ENCODE peak calls at places on chromosomes 13 and 19, in four cellular contexts. R is kidney epithelial cell, B is ascending aorta, V is hepatocyte. M is an unnamed sample.

GRCh38 chr19:47729799-47730520 is 15.4 kb upstream of the NOP53 start:
- DNase-seq in R (no peak), V (peak; percentile 84), B (peak; percentile 87), M (no peak)

GRCh38 chr19:47381653-47382279 is 32.7 kb downstream of the DHX34 start:
- DNase-seq in R (no peak), B (no peak), V (no peak), M (no peak)

GRCh38 chr13:41008349-41008980 is 10.7 kb downstream of the ELF1 start:
- DNase-seq in R (no peak), V (peak; percentile 18), B (no peak), M (no peak)

GRCh38 chr13:33868343-33868994 is 50.5 kb downstream of the RFC3 start:
- DNase-seq in V (no peak), R (no peak), B (no peak), M (no peak)

GRCh38 chr13:60402022-60402421 is 5.0 kb downstream of the TDRD3 start:
- DNase-seq in V (peak; percentile 25), B (no peak), R (no peak), M (no peak)

GRCh38 chr13:106755542-106755941 is 187.6 kb upstream of the ARGLU1 start:
- DNase-seq in R (peak; percentile 41), V (no peak), B (no peak), M (no peak)

GRCh38 chr13:24178847-24179845 is 18.6 kb downstream of the SPATA13 start:
- DNase-seq in V (no peak), B (no peak), R (no peak), M (no peak)

GRCh38 chr13:51942189-51942588 is 69.1 kb downstream of the ATP7B start:
- DNase-seq in B (no peak), R (no peak), V (no peak), M (no peak)

GRCh38 chr19:47438793-47439220 is 19.5 kb upstream of the MEIS3 start:
- DNase-seq in V (no peak), B (no peak), R (no peak), M (no peak)

GRCh38 chr13:78607409-78608253 is 4.3 kb upstream of the POU4F1 start:
- DNase-seq in B (no peak), V (no peak), R (no peak), M (no peak)

GRCh38 chr19:17847538-17848366 is at the start of gene JAK3:
- DNase-seq in R (no peak), B (peak; percentile 75), V (peak; percentile 82), M (peak; percentile 87)

GRCh38 chr19:17244618-17245534 is 843 bp downstream of the NR2F6 start:
- DNase-seq in B (no peak), R (no peak), V (peak; percentile 75), M (no peak)

GRCh38 chr19:50906217-50906616 is 5.0 kb downstream of the KLK4 start:
- DNase-seq in V (peak; percentile 36), R (no peak), B (no peak), M (no peak)

GRCh38 chr13:77565635-77566034 is 30.1 kb downstream of the SCEL start:
- DNase-seq in B (no peak), V (peak; percentile 33), R (no peak), M (no peak)

GRCh38 chr19:5220866-5221265 is 119.7 kb downstream of the PTPRS start:
- DNase-seq in B (no peak), V (no peak), R (no peak), M (no peak)

GRCh38 chr19:5220361-5220760 is 120.3 kb downstream of the PTPRS start:
- DNase-seq in R (no peak), V (no peak), B (no peak), M (no peak)

GRCh38 chr19:5224480-5224879 is 116.1 kb downstream of the PTPRS start:
- DNase-seq in B (no peak), R (no peak), V (no peak), M (no peak)

GRCh38 chr19:5222821-5223321 is 117.7 kb downstream of the PTPRS start:
- DNase-seq in B (no peak), V (no peak), R (no peak), M (no peak)

GRCh38 chr19:5222178-5222577 is 118.4 kb downstream of the PTPRS start:
- DNase-seq in B (no peak), R (no peak), V (no peak), M (no peak)
- H3K36me3 ChIP-seq in B (peaks cover 60% of the 10 kb centered on the region), R (no peaks in the 10 kb centered on the region), V (no peaks in the 10 kb centered on the region), M (peaks cover 16% of the 10 kb centered on the region)

DNA sequence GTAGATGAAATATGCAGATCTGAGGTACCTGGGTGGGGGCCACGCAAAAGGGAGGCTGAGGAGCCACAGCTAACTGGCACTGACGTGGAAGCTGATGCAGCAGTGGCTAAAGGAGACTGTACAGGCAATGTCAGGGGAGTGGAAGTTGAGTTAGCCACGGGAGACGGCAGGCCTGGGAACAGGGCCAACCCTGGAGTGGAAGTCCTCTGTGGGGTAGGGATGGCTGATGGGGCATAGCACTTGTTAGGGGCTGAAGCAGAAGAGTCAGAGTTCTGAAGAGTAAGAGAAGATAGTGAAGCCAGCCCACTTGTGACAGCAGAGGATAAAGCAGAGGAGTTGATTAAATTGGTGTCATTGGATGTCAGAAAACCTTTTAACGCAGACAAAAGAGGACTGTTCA is 22.8 kb upstream of the STOML3 start:
- DNase-seq in V (no peak), R (no peak), B (no peak), M (no peak)
- H3K36me3 ChIP-seq in V (no peaks in the 10 kb centered on the region), R (peaks cover 2% of the 10 kb centered on the region), B (peaks cover 59% of the 10 kb centered on the region), M (peaks cover 57% of the 10 kb centered on the region)

GRCh38 chr19:19056636-19057275 is 7.0 kb upstream of the SLC25A42 start:
- DNase-seq in R (no peak), B (no peak), V (no peak), M (no peak)

GRCh38 chr19:19053508-19054314 is 10.1 kb upstream of the SLC25A42 start:
- DNase-seq in R (no peak), B (no peak), V (peak; percentile 78), M (no peak)

GRCh38 chr19:19054939-19055440 is 8.8 kb upstream of the SLC25A42 start:
- DNase-seq in R (no peak), V (no peak), B (no peak), M (no peak)

GRCh38 chr19:19055701-19056100 is 8.1 kb upstream of the SLC25A42 start:
- DNase-seq in B (no peak), V (no peak), R (no peak), M (no peak)

GRCh38 chr19:19054315-19054938 is 9.4 kb upstream of the SLC25A42 start:
- DNase-seq in R (no peak), B (no peak), V (no peak), M (no peak)
- H3K36me3 ChIP-seq in R (peaks cover 1% of the 10 kb centered on the region), B (peaks cover 12% of the 10 kb centered on the region), V (no peaks in the 10 kb centered on the region), M (peaks cover 60% of the 10 kb centered on the region)

DNA sequence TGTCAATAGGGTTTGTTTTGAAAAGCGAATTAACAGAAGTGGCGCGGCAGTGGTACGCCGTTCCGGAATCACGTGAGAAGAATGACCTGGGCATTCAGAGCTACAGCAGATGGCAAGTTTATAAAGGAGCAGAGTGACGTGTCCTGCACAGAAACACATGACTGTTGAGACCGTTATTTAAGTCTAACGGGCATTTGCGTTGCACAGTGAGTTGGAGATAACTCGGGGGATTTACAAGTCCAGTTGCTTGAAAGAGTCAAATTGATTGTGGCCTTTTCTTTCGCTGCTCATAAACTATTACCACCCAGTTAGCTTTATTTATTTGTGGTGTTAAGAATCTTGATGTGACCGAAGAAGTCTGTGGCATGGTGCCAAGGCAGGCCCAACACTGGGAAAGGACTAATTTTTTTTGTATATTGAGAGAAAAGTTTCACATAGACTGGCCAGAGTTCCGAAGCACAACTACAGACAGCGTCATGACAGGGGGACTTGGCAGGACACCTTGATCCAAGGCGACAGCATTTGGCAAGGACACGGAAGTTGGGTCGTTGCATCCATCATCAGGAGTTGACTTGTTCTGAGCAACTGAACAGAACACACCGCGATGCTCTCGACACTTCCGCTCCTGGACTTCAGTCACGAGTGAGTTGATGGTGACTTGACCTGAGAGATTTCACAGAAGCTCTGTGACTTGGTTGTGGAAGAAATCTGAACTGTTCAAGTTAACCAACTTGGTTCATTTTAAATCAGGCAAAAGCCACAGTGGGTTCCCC is 12.0 kb upstream of the PTOV1 start:
- DNase-seq in V (no peak), R (no peak), B (no peak), M (peak; percentile 62)
- H3K36me3 ChIP-seq in V (no peaks in the 10 kb centered on the region), R (peaks cover 1% of the 10 kb centered on the region), B (peaks cover 35% of the 10 kb centered on the region), M (peaks cover 50% of the 10 kb centered on the region)

GRCh38 chr13:49488563-49488962 is 7.2 kb upstream of the PHF11 start:
- DNase-seq in V (no peak), R (no peak), B (no peak), M (no peak)
- H3K36me3 ChIP-seq in V (no peaks in the 10 kb centered on the region), R (peaks cover 1% of the 10 kb centered on the region), B (peaks cover 17% of the 10 kb centered on the region), M (no peaks in the 10 kb centered on the region)

GRCh38 chr19:15923702-15924101 is 10.6 kb downstream of the CYP4F11 start:
- DNase-seq in V (no peak), B (no peak), R (no peak), M (no peak)

GRCh38 chr19:15922021-15922420 is 12.3 kb downstream of the CYP4F11 start:
- DNase-seq in B (no peak), V (no peak), R (no peak), M (no peak)

GRCh38 chr19:15928321-15928720 is 6.0 kb downstream of the CYP4F11 start:
- DNase-seq in R (no peak), B (no peak), V (no peak), M (no peak)

DNA sequence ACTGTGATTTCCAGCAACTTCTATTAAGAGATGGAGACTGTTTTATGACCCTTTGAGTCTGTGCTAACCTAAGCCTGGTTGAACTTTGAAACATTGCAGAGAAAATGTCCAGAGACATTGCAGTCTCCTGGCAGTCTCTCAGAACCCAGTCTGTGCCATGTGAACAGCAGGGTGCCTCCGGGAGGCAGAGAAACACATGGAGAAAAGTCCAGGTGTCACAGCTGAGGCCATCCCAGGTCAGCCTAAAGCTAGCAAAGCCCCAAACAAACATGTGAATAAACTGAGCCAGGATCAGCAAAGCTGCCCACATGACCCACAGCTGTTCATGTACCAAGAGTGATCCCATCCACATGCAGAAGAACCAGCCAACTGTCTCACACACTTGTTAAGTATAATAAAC is 7.8 kb downstream of the CYP4F11 start:
- DNase-seq in B (no peak), V (no peak), R (no peak), M (no peak)
- H3K36me3 ChIP-seq in B (no peaks in the 10 kb centered on the region), V (no peaks in the 10 kb centered on the region), R (no peaks in the 10 kb centered on the region), M (no peaks in the 10 kb centered on the region)

DNA sequence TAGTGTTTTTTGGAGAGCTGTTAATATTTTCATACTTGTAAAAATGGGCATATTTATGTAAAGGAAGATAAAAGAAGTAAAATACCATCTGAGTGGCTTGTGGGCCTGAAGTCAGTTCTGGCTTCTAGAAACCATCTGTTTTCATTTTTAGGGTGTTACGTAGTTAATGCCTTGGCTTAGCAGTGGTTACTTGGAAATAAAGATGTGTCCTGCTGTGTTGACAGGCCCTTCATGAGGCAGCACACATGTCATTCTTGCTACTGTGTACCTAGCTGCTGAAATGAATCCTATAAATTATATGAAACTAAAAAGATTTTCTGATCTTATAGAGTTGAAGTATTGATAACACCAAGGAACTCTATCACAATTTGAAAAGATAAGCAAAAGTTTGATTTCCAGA is 16.0 kb downstream of the ILF3 start:
- DNase-seq in V (no peak), R (no peak), B (no peak), M (no peak)
- H3K36me3 ChIP-seq in V (peaks cover 5% of the 10 kb centered on the region), R (peaks cover 5% of the 10 kb centered on the region), B (peaks cover 30% of the 10 kb centered on the region), M (peaks cover 89% of the 10 kb centered on the region)

M was measured in SJSA1.